ENCODE peak calls at places on chromosomes 7 and 10, in seven cellular contexts. V is right lobe of liver, O is hepatocyte, W is thoracic aorta, Y is PC-9, K is mucosa of descending colon, Q is A549. R is an unnamed sample.
A peak's percentile ranks its signal among the peaks of the same experiment; 100 is the strongest.

GRCh38 chr7:131157530-131158243 is 170.0 kb upstream of the MKLN1 start:
- DNase-seq in Y (no peak), V (no peak), O (no peak), Q (no peak), K (no peak), W (peak; percentile 3), R (no peak)

GRCh38 chr7:151704284-151704968 is 172.5 kb downstream of the PRKAG2 start:
- DNase-seq in V (no peak), O (no peak), Y (no peak), W (no peak), K (peak; percentile 43), Q (no peak), R (no peak)

GRCh38 chr7:8147004-8147403 is 115.0 kb downstream of the ICA1 start:
- DNase-seq in O (no peak), Q (no peak), V (no peak), K (no peak), W (no peak), Y (no peak), R (no peak)

GRCh38 chr10:132703305-132704007 is 82.5 kb downstream of the NKX6-2 start:
- DNase-seq in K (peak; percentile 33), O (no peak), W (no peak), Q (no peak), Y (no peak), V (peak; percentile 6), R (no peak)

GRCh38 chr10:45315508-45315907 is at the start of gene OR13A1:
- DNase-seq in W (no peak), V (no peak), Q (no peak), K (no peak), Y (no peak), O (no peak), R (no peak)

GRCh38 chr10:59366310-59366709 is 4.0 kb upstream of the FAM13C start:
- DNase-seq in W (no peak), O (no peak), Q (no peak), V (no peak), K (no peak), Y (no peak), R (no peak)

GRCh38 chr10:87816163-87816841 is 1.7 kb downstream of the ATAD1 start:
- DNase-seq in K (no peak), Y (no peak), Q (no peak), W (no peak), V (no peak), O (no peak), R (no peak)

GRCh38 chr10:9096288-9096687 is 1041.8 kb downstream of the GATA3 start:
- DNase-seq in W (no peak), V (no peak), Q (no peak), Y (no peak), K (no peak), O (no peak), R (no peak)

GRCh38 chr10:99318475-99318874 is 10.7 kb upstream of the CNNM1 start:
- DNase-seq in O (no peak), K (no peak), Y (no peak), Q (no peak), V (no peak), W (no peak), R (no peak)

GRCh38 chr10:128036011-128036615 is 90.1 kb downstream of the MKI67 start:
- DNase-seq in K (no peak), W (no peak), Q (no peak), O (no peak), V (no peak), Y (no peak), R (no peak)

GRCh38 chr7:95596183-95597135 is at the start of gene PDK4:
- DNase-seq in Y (peak; percentile 71), Q (peak; percentile 60), O (peak; percentile 84), V (peak; percentile 93), K (peak; percentile 91), W (peak; percentile 92), R (peak; percentile 47)

GRCh38 chr7:103952408-103952807 is 37.0 kb downstream of the RELN start:
- DNase-seq in V (no peak), Q (no peak), Y (no peak), K (no peak), O (no peak), W (no peak), R (no peak)

GRCh38 chr7:4724648-4725013 is 42.5 kb downstream of the FOXK1 start:
- DNase-seq in Q (peak; percentile 24), V (no peak), K (no peak), W (no peak), O (no peak), Y (no peak), R (no peak)

DNA sequence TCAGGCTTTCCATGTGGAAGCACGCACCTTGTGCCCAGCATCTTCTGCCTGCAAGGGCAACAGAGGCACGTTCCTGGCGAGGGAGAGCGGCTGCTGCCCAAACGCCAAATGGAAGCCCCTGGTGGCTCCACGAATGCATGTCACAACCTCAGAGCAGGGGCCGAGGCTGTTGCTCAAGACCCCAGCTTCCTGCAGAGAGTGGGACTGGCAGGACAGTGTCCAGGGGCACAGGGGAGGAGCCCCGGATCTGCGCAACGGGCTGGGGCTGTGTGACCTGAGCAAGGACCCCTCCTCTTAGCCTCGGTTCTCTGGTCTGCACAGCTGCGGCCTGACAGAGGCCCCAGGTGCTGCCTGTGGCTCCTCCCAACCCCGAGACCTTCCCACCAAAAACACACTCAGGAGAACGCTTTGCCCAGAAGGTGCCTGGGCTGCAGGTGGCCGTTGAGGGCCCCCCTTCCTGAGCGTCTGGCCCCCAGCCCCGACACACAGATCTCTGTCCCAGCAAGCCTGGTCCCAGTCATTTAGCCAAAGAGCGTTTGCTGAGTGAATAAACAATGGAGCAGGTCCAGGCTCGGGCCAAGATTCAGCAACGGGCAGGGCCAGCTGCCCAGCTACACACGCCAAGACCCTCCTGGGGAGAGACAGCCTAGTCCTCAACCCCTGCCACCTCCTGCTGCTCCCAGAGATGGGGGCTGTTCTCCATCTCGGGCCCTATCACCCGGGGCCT is 1.2 kb downstream of the MICALL2 start:
- DNase-seq in O (no peak), Y (no peak), Q (no peak), V (no peak), W (no peak), K (no peak), R (no peak)
- H3K4me1 ChIP-seq in O (peaks cover 46% of the 10 kb centered on the region), Y (peaks cover 45% of the 10 kb centered on the region), Q (peaks cover 57% of the 10 kb centered on the region), V (no peaks in the 10 kb centered on the region), W (peaks cover 71% of the 10 kb centered on the region), K (peaks cover 58% of the 10 kb centered on the region), R (peaks cover 52% of the 10 kb centered on the region)

DNA sequence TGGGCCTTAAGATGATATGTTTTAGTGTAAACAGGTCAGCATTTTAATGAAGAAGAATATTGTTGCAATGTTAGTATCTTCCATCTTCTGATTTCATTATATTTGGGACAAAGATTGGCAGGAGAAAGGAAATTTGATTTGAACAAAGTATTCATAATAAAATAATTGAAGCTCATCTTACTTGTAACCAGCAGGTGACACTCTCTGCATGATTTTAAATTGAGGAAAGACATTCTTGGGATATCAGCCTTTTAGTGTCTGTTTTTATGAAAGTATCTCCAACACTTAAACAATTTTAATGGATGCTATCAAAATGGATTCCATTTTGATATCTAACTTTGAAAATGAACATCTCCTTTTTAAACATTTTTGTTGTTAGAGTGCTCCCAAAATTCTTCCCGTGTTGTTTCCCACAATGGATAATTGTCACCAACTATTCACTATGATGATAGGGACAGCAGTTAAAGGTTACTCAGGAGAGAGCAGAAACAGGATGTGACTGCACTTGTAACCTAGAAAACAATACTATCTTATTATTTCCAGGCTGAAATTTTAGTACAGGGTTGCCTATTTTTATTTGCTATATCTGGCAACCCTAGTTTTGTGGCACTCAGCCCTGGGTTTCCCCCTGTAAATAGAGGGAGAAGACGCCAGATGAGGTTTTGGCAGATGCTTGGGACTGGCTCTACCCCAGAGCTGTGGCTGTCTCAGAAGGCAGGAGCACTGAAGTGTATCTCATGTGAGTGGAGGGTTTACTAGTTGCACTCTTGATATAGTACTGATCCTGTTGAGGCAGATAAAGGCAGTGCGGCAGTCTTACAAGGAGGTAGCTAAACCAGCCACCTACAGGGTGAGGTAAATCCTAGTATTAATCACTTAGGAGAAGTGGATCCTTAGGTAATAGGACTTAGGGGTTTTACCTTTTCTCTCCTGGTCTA is 31.0 kb upstream of the ABCB4 start:
- DNase-seq in W (no peak), O (no peak), Q (no peak), Y (no peak), K (no peak), V (no peak), R (no peak)
- TF ChIP-seq CTCF in W (peak; percentile 16), O (peak; percentile 44), Q (peak; percentile 56), Y (peak; percentile 67), K (no peak), V (peak; percentile 57), R (peak; percentile 11)

GRCh38 chr7:6273380-6273837 is 985 bp upstream of the CYTH3 start:
- DNase-seq in W (no peak), O (no peak), V (peak; percentile 42), K (peak; percentile 65), Q (no peak), Y (peak; percentile 51), R (no peak)

GRCh38 chr7:6271694-6272371 is 591 bp downstream of the CYTH3 start:
- DNase-seq in V (peak; percentile 36), O (peak; percentile 19), Y (no peak), K (peak; percentile 59), Q (peak; percentile 25), W (no peak), R (no peak)

GRCh38 chr7:6274743-6275142 is 2.3 kb upstream of the CYTH3 start:
- DNase-seq in Q (no peak), Y (no peak), O (no peak), V (no peak), W (no peak), K (no peak), R (no peak)

GRCh38 chr7:6272481-6273323 is at the start of gene CYTH3:
- DNase-seq in V (peak; percentile 86), O (peak; percentile 96), Q (peak; percentile 86), K (peak; percentile 86), Y (peak; percentile 61), W (no peak), R (peak; percentile 95)

GRCh38 chr7:6273917-6274630 is 1.6 kb upstream of the CYTH3 start:
- DNase-seq in Q (no peak), Y (no peak), O (no peak), K (no peak), W (no peak), V (no peak), R (no peak)
- H3K4me1 ChIP-seq in Q (peaks cover 36% of the 10 kb centered on the region), Y (peaks cover 28% of the 10 kb centered on the region), O (peaks cover 9% of the 10 kb centered on the region), K (peaks cover 15% of the 10 kb centered on the region), W (peaks cover 19% of the 10 kb centered on the region), V (no peaks in the 10 kb centered on the region), R (peaks cover 59% of the 10 kb centered on the region)

GRCh38 chr7:141276031-141276430 is 202.2 kb downstream of the TMEM178B start:
- DNase-seq in K (no peak), V (no peak), O (no peak), W (no peak), Y (no peak), Q (no peak), R (no peak)

GRCh38 chr7:141275350-141275749 is 201.5 kb downstream of the TMEM178B start:
- DNase-seq in Q (no peak), O (no peak), V (no peak), Y (no peak), K (no peak), W (no peak), R (no peak)

GRCh38 chr7:141271451-141271850 is 197.6 kb downstream of the TMEM178B start:
- DNase-seq in Y (no peak), Q (no peak), W (no peak), V (no peak), O (no peak), K (no peak), R (no peak)

GRCh38 chr7:141268614-141269013 is 194.8 kb downstream of the TMEM178B start:
- DNase-seq in W (no peak), Q (no peak), K (no peak), V (no peak), Y (no peak), O (peak; percentile 16), R (no peak)

DNA sequence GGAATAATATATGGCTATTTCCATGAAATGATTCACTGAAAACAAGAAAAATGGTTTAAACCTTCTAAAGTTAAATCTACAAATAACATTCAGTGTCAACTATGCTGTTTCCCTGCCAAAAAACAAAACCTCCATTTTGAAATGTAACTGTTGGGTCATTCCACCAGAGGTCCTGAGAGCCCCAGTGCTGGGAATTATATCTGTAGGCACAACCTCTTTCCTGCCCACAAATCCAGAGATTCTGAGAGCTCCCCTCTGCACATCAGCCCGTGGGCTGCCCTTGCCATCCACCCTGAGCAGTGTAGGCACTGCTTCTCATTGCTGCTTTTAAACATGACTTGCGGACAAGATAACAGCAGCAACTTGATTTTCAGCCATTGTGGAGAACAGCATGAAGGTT is 198.6 kb downstream of the TMEM178B start:
- DNase-seq in K (no peak), Q (no peak), Y (no peak), O (no peak), V (no peak), W (no peak), R (no peak)
- TF ChIP-seq CTCF in K (no peak), Q (no peak), Y (no peak), O (no peak), V (no peak), W (no peak), R (no peak)